ENCODE peak calls at places on chromosomes 5 and 9, in ten cellular contexts. Q is prostate gland; N is stromal cell of bone marrow; C is lower lobe of right lung; T is spleen; I is NCI-H510A; X is dermis microvascular lymphatic vessel endothelial cell; U is naive thymus-derived CD8-positive, alpha-beta T cell; P is stimulated activated naive CD8-positive, alpha-beta T cell treated with anti-CD3 and anti-CD28 coated beads, Interleukin-15, amount 100 ng/mL, for 72 hours; V is NCI-H1930. J is an unnamed sample.

GRCh38 chr9:109282302-109282701 is 38.6 kb downstream of the EPB41L4B start:
- DNase-seq in T (no peak), I (no peak), U (no peak), N (no peak), V (no peak), C (no peak), X (no peak), P (no peak), Q (no peak), J (no peak)

GRCh38 chr5:106639488-106639887 is 1031.2 kb downstream of the EFNA5 start:
- DNase-seq in N (no peak), C (no peak), I (no peak), Q (no peak), T (no peak), P (no peak), U (no peak), V (no peak), X (no peak), J (no peak)

GRCh38 chr5:174315471-174315870 is 270.0 kb downstream of the NSG2 start:
- DNase-seq in U (no peak), I (no peak), N (no peak), C (no peak), X (no peak), Q (no peak), T (peak), P (no peak), V (no peak), J (no peak)

GRCh38 chr9:122186301-122186700 is 26.6 kb downstream of the MORN5 start:
- DNase-seq in I (no peak), P (no peak), C (no peak), U (no peak), T (peak), Q (no peak), V (no peak), N (no peak), X (peak), J (no peak)

GRCh38 chr5:172008689-172009141 is 2.3 kb upstream of the FBXW11 start:
- DNase-seq in I (no peak), T (no peak), X (no peak), Q (no peak), U (no peak), P (no peak), N (no peak), V (no peak), C (no peak), J (no peak)

GRCh38 chr9:137461663-137462395 is 2.7 kb upstream of the NSMF start:
- DNase-seq in T (peak), N (no peak), U (peak), V (no peak), C (peak), Q (no peak), I (no peak), P (peak), X (peak), J (no peak)

GRCh38 chr5:145104106-145104505 is 731.0 kb downstream of the PRELID2 start:
- DNase-seq in Q (no peak), X (no peak), P (no peak), C (no peak), T (no peak), U (no peak), V (no peak), I (no peak), N (no peak), J (no peak)

GRCh38 chr5:64273276-64273675 is 107.6 kb downstream of the RNF180 start:
- DNase-seq in T (no peak), U (no peak), X (no peak), I (no peak), N (no peak), V (no peak), Q (no peak), P (no peak), C (no peak), J (no peak)

GRCh38 chr5:140401362-140402257 is at the start of gene ANKHD1:
- DNase-seq in P (peak), V (peak), C (peak), N (peak), I (peak), X (peak), T (peak), U (peak), Q (peak), J (peak)

GRCh38 chr5:76590027-76590426 is 33.2 kb downstream of the F2RL2 start:
- DNase-seq in T (no peak), P (no peak), U (no peak), N (no peak), I (no peak), V (no peak), C (no peak), X (no peak), Q (no peak), J (no peak)

GRCh38 chr5:67619636-67620035 is 423.0 kb upstream of the CD180 start:
- DNase-seq in X (no peak), P (no peak), N (no peak), C (no peak), Q (no peak), V (no peak), T (no peak), U (no peak), I (no peak), J (no peak)

GRCh38 chr5:170633235-170634041 is 129.6 kb downstream of the KCNIP1 start:
- DNase-seq in P (no peak), I (no peak), U (no peak), Q (peak), C (no peak), X (peak), N (peak), V (peak), T (peak), J (peak)

GRCh38 chr5:178278358-178279023 is 45.9 kb upstream of the PHYKPL start:
- DNase-seq in U (no peak), I (no peak), P (no peak), C (peak), V (no peak), Q (no peak), N (no peak), X (no peak), T (no peak), J (no peak)

GRCh38 chr9:76404401-76404800 is 10.2 kb upstream of the RFK start:
- DNase-seq in Q (no peak), C (no peak), X (no peak), N (no peak), V (no peak), U (no peak), P (no peak), T (no peak), I (no peak), J (no peak)

GRCh38 chr5:155620819-155621410 is 607.4 kb downstream of the KIF4B start:
- DNase-seq in N (no peak), P (no peak), T (no peak), Q (no peak), C (no peak), I (no peak), U (no peak), V (no peak), X (peak), J (no peak)

GRCh38 chr9:17520264-17521058 is 58.4 kb upstream of the SH3GL2 start:
- DNase-seq in C (no peak), X (no peak), T (no peak), I (no peak), V (peak), N (no peak), P (no peak), U (no peak), Q (no peak), J (no peak)

GRCh38 chr9:13956107-13956506 is 357.8 kb downstream of the NFIB start:
- DNase-seq in P (no peak), V (no peak), I (no peak), N (no peak), U (no peak), Q (no peak), C (no peak), X (no peak), T (no peak), J (no peak)

GRCh38 chr9:89433826-89434225 is 64.1 kb downstream of the SEMA4D start:
- DNase-seq in T (no peak), I (no peak), V (no peak), N (no peak), P (no peak), C (no peak), Q (no peak), U (no peak), X (no peak), J (no peak)

GRCh38 chr5:1010181-1010510 is 1.5 kb downstream of the NKD2 start:
- DNase-seq in T (peak), X (no peak), Q (no peak), I (no peak), N (no peak), U (no peak), P (no peak), V (no peak), C (peak), J (no peak)

GRCh38 chr9:125959980-125960619 is 212.9 kb downstream of the PBX3 start:
- DNase-seq in T (no peak), C (no peak), N (no peak), I (no peak), Q (no peak), X (no peak), P (no peak), V (no peak), U (no peak), J (no peak)

GRCh38 chr9:14645648-14646047 is 47.6 kb downstream of the ZDHHC21 start:
- DNase-seq in N (no peak), Q (no peak), P (no peak), T (no peak), X (no peak), C (no peak), U (no peak), I (no peak), V (no peak), J (no peak)

GRCh38 chr5:38452201-38452600 is 104.2 kb downstream of the LIFR start:
- DNase-seq in V (no peak), P (no peak), N (no peak), Q (no peak), I (no peak), X (no peak), T (no peak), C (no peak), U (no peak), J (no peak)

GRCh38 chr5:175247146-175247545 is 196.8 kb downstream of the DRD1 start:
- DNase-seq in N (peak), X (no peak), V (no peak), C (no peak), I (no peak), Q (no peak), U (no peak), P (no peak), T (no peak), J (no peak)

GRCh38 chr9:97507585-97507984 is 6.1 kb downstream of the TMOD1 start:
- DNase-seq in V (no peak), X (no peak), T (no peak), P (no peak), Q (no peak), I (no peak), C (no peak), U (no peak), N (no peak), J (no peak)

GRCh38 chr9:9299134-9299533 is 1313.7 kb downstream of the PTPRD start:
- DNase-seq in Q (no peak), V (no peak), C (no peak), P (no peak), N (no peak), U (no peak), T (no peak), I (no peak), X (no peak), J (no peak)

GRCh38 chr5:107979900-107980299 is 309.2 kb upstream of the EFNA5 start:
- DNase-seq in N (no peak), T (no peak), V (no peak), U (no peak), I (no peak), P (no peak), C (no peak), Q (no peak), X (no peak), J (no peak)

J was measured in mucosa of gallbladder.